ENCODE peak calls at places on chromosomes 4 and X, in six cellular contexts. One of them, this sample, is unnamed.

GRCh38 chr4:37794046-37794445 is 32.4 kb upstream of the PGM2 start:
- DNase-seq in GDM1: no peak
- DNase-seq in breast epithelium: no peak
- DNase-seq in kidney tubule cell: no peak
- DNase-seq in stimulated activated effector memory CD8-positive, alpha-beta T cell treated with anti-CD3 and anti-CD28 coated beads, Interleukin-12 subunit alpha, Interleukin-12 subunit beta, amount 100 ng/mL, for 72 hours: no peak
- DNase-seq in activated T-helper 1 cell treated with Interleukin-2 at 50 U/mL for 16 hours: no peak
- DNase-seq in this sample: no peak

GRCh38 chr4:108982786-108983185 is 219.9 kb upstream of the ETNPPL start:
- DNase-seq in GDM1: no peak
- DNase-seq in breast epithelium: no peak
- DNase-seq in kidney tubule cell: no peak
- DNase-seq in stimulated activated effector memory CD8-positive, alpha-beta T cell treated with anti-CD3 and anti-CD28 coated beads, Interleukin-12 subunit alpha, Interleukin-12 subunit beta, amount 100 ng/mL, for 72 hours: no peak
- DNase-seq in activated T-helper 1 cell treated with Interleukin-2 at 50 U/mL for 16 hours: no peak
- DNase-seq in this sample: no peak

GRCh38 chrX:48997865-48998264 is 4.2 kb downstream of the GRIPAP1 start:
- DNase-seq in GDM1: no peak
- DNase-seq in breast epithelium: no peak
- DNase-seq in kidney tubule cell: no peak
- DNase-seq in stimulated activated effector memory CD8-positive, alpha-beta T cell treated with anti-CD3 and anti-CD28 coated beads, Interleukin-12 subunit alpha, Interleukin-12 subunit beta, amount 100 ng/mL, for 72 hours: no peak
- DNase-seq in activated T-helper 1 cell treated with Interleukin-2 at 50 U/mL for 16 hours: no peak
- DNase-seq in this sample: no peak

GRCh38 chrX:19373034-19373891 is 29.5 kb downstream of the PDHA1 start:
- DNase-seq in GDM1: no peak
- DNase-seq in breast epithelium: no peak
- DNase-seq in kidney tubule cell: no peak
- DNase-seq in stimulated activated effector memory CD8-positive, alpha-beta T cell treated with anti-CD3 and anti-CD28 coated beads, Interleukin-12 subunit alpha, Interleukin-12 subunit beta, amount 100 ng/mL, for 72 hours: no peak
- DNase-seq in activated T-helper 1 cell treated with Interleukin-2 at 50 U/mL for 16 hours: no peak
- DNase-seq in this sample: no peak

GRCh38 chr4:142883433-142883832 is 37.3 kb upstream of the INPP4B start:
- DNase-seq in GDM1: peak
- DNase-seq in breast epithelium: no peak
- DNase-seq in kidney tubule cell: peak
- DNase-seq in stimulated activated effector memory CD8-positive, alpha-beta T cell treated with anti-CD3 and anti-CD28 coated beads, Interleukin-12 subunit alpha, Interleukin-12 subunit beta, amount 100 ng/mL, for 72 hours: no peak
- DNase-seq in activated T-helper 1 cell treated with Interleukin-2 at 50 U/mL for 16 hours: no peak
- DNase-seq in this sample: no peak

GRCh38 chr4:13559414-13559813 is 15.1 kb upstream of the NKX3-2 start:
- DNase-seq in GDM1: no peak
- DNase-seq in breast epithelium: no peak
- DNase-seq in kidney tubule cell: peak
- DNase-seq in stimulated activated effector memory CD8-positive, alpha-beta T cell treated with anti-CD3 and anti-CD28 coated beads, Interleukin-12 subunit alpha, Interleukin-12 subunit beta, amount 100 ng/mL, for 72 hours: no peak
- DNase-seq in activated T-helper 1 cell treated with Interleukin-2 at 50 U/mL for 16 hours: no peak
- DNase-seq in this sample: no peak

GRCh38 chrX:111010151-111010550 is 85.8 kb upstream of the PAK3 start:
- DNase-seq in GDM1: no peak
- DNase-seq in breast epithelium: no peak
- DNase-seq in kidney tubule cell: no peak
- DNase-seq in stimulated activated effector memory CD8-positive, alpha-beta T cell treated with anti-CD3 and anti-CD28 coated beads, Interleukin-12 subunit alpha, Interleukin-12 subunit beta, amount 100 ng/mL, for 72 hours: no peak
- DNase-seq in activated T-helper 1 cell treated with Interleukin-2 at 50 U/mL for 16 hours: no peak
- DNase-seq in this sample: no peak

GRCh38 chr4:47668810-47669408 is 169.0 kb downstream of the CORIN start:
- DNase-seq in GDM1: no peak
- DNase-seq in breast epithelium: no peak
- DNase-seq in kidney tubule cell: peak
- DNase-seq in stimulated activated effector memory CD8-positive, alpha-beta T cell treated with anti-CD3 and anti-CD28 coated beads, Interleukin-12 subunit alpha, Interleukin-12 subunit beta, amount 100 ng/mL, for 72 hours: no peak
- DNase-seq in activated T-helper 1 cell treated with Interleukin-2 at 50 U/mL for 16 hours: no peak
- DNase-seq in this sample: no peak

GRCh38 chrX:118730500-118731247 is 3.3 kb downstream of the IL13RA1 start:
- DNase-seq in GDM1: no peak
- DNase-seq in breast epithelium: no peak
- DNase-seq in kidney tubule cell: peak
- DNase-seq in stimulated activated effector memory CD8-positive, alpha-beta T cell treated with anti-CD3 and anti-CD28 coated beads, Interleukin-12 subunit alpha, Interleukin-12 subunit beta, amount 100 ng/mL, for 72 hours: no peak
- DNase-seq in activated T-helper 1 cell treated with Interleukin-2 at 50 U/mL for 16 hours: no peak
- DNase-seq in this sample: no peak

GRCh38 chr4:680931-681645 is 6.7 kb downstream of the MYL5 start:
- DNase-seq in GDM1: no peak
- DNase-seq in breast epithelium: no peak
- DNase-seq in kidney tubule cell: peak
- DNase-seq in stimulated activated effector memory CD8-positive, alpha-beta T cell treated with anti-CD3 and anti-CD28 coated beads, Interleukin-12 subunit alpha, Interleukin-12 subunit beta, amount 100 ng/mL, for 72 hours: peak
- DNase-seq in activated T-helper 1 cell treated with Interleukin-2 at 50 U/mL for 16 hours: peak
- DNase-seq in this sample: no peak

GRCh38 chrX:118353081-118353850 is 7.4 kb downstream of the WDR44 start:
- DNase-seq in GDM1: no peak
- DNase-seq in breast epithelium: no peak
- DNase-seq in kidney tubule cell: peak
- DNase-seq in stimulated activated effector memory CD8-positive, alpha-beta T cell treated with anti-CD3 and anti-CD28 coated beads, Interleukin-12 subunit alpha, Interleukin-12 subunit beta, amount 100 ng/mL, for 72 hours: no peak
- DNase-seq in activated T-helper 1 cell treated with Interleukin-2 at 50 U/mL for 16 hours: no peak
- DNase-seq in this sample: no peak

GRCh38 chrX:40996886-40997530 is 88.2 kb upstream of the USP9X start:
- DNase-seq in GDM1: peak
- DNase-seq in breast epithelium: no peak
- DNase-seq in kidney tubule cell: peak
- DNase-seq in stimulated activated effector memory CD8-positive, alpha-beta T cell treated with anti-CD3 and anti-CD28 coated beads, Interleukin-12 subunit alpha, Interleukin-12 subunit beta, amount 100 ng/mL, for 72 hours: no peak
- DNase-seq in activated T-helper 1 cell treated with Interleukin-2 at 50 U/mL for 16 hours: no peak
- DNase-seq in this sample: no peak

GRCh38 chrX:150508018-150508417 is 60.4 kb upstream of the MTM1 start:
- DNase-seq in GDM1: no peak
- DNase-seq in breast epithelium: no peak
- DNase-seq in kidney tubule cell: no peak
- DNase-seq in stimulated activated effector memory CD8-positive, alpha-beta T cell treated with anti-CD3 and anti-CD28 coated beads, Interleukin-12 subunit alpha, Interleukin-12 subunit beta, amount 100 ng/mL, for 72 hours: no peak
- DNase-seq in activated T-helper 1 cell treated with Interleukin-2 at 50 U/mL for 16 hours: no peak
- DNase-seq in this sample: no peak

GRCh38 chr4:140333523-140333922 is 39.9 kb upstream of the SCOC start:
- DNase-seq in GDM1: no peak
- DNase-seq in breast epithelium: no peak
- DNase-seq in kidney tubule cell: no peak
- DNase-seq in stimulated activated effector memory CD8-positive, alpha-beta T cell treated with anti-CD3 and anti-CD28 coated beads, Interleukin-12 subunit alpha, Interleukin-12 subunit beta, amount 100 ng/mL, for 72 hours: no peak
- DNase-seq in activated T-helper 1 cell treated with Interleukin-2 at 50 U/mL for 16 hours: no peak
- DNase-seq in this sample: no peak

GRCh38 chr4:118032691-118033090 is 1.6 kb upstream of the NDST3 start:
- DNase-seq in GDM1: no peak
- DNase-seq in breast epithelium: no peak
- DNase-seq in kidney tubule cell: peak
- DNase-seq in stimulated activated effector memory CD8-positive, alpha-beta T cell treated with anti-CD3 and anti-CD28 coated beads, Interleukin-12 subunit alpha, Interleukin-12 subunit beta, amount 100 ng/mL, for 72 hours: no peak
- DNase-seq in activated T-helper 1 cell treated with Interleukin-2 at 50 U/mL for 16 hours: no peak
- DNase-seq in this sample: no peak

GRCh38 chr4:122480023-122480422 is 23.5 kb upstream of the IL2 start:
- DNase-seq in GDM1: no peak
- DNase-seq in breast epithelium: no peak
- DNase-seq in kidney tubule cell: peak
- DNase-seq in stimulated activated effector memory CD8-positive, alpha-beta T cell treated with anti-CD3 and anti-CD28 coated beads, Interleukin-12 subunit alpha, Interleukin-12 subunit beta, amount 100 ng/mL, for 72 hours: no peak
- DNase-seq in activated T-helper 1 cell treated with Interleukin-2 at 50 U/mL for 16 hours: no peak
- DNase-seq in this sample: no peak

GRCh38 chr4:185144601-185145240 is 1.7 kb downstream of the SLC25A4 start:
- DNase-seq in GDM1: no peak
- DNase-seq in breast epithelium: no peak
- DNase-seq in kidney tubule cell: no peak
- DNase-seq in stimulated activated effector memory CD8-positive, alpha-beta T cell treated with anti-CD3 and anti-CD28 coated beads, Interleukin-12 subunit alpha, Interleukin-12 subunit beta, amount 100 ng/mL, for 72 hours: no peak
- DNase-seq in activated T-helper 1 cell treated with Interleukin-2 at 50 U/mL for 16 hours: no peak
- DNase-seq in this sample: no peak

GRCh38 chr4:77184961-77185360 is 28.0 kb downstream of the CCNG2 start:
- DNase-seq in GDM1: no peak
- DNase-seq in breast epithelium: no peak
- DNase-seq in kidney tubule cell: no peak
- DNase-seq in stimulated activated effector memory CD8-positive, alpha-beta T cell treated with anti-CD3 and anti-CD28 coated beads, Interleukin-12 subunit alpha, Interleukin-12 subunit beta, amount 100 ng/mL, for 72 hours: no peak
- DNase-seq in activated T-helper 1 cell treated with Interleukin-2 at 50 U/mL for 16 hours: no peak
- DNase-seq in this sample: no peak

GRCh38 chr4:168388890-168389289 is 70.3 kb upstream of the DDX60 start:
- DNase-seq in GDM1: no peak
- DNase-seq in breast epithelium: no peak
- DNase-seq in kidney tubule cell: peak
- DNase-seq in stimulated activated effector memory CD8-positive, alpha-beta T cell treated with anti-CD3 and anti-CD28 coated beads, Interleukin-12 subunit alpha, Interleukin-12 subunit beta, amount 100 ng/mL, for 72 hours: no peak
- DNase-seq in activated T-helper 1 cell treated with Interleukin-2 at 50 U/mL for 16 hours: no peak
- DNase-seq in this sample: no peak